ENCODE peak calls at places on chromosomes 16 and 17, in four cellular contexts. One of them, this sample, is unnamed.

GRCh38 chr16:89295915-89296314 is 78.4 kb downstream of the ZNF778 start:
- DNase-seq in prostate gland: no peak
- DNase-seq in lower leg skin: no peak
- DNase-seq in hepatocyte: no peak
- DNase-seq in this sample: no peak

GRCh38 chr17:58504826-58505351 is 9.5 kb downstream of the MTMR4 start:
- DNase-seq in prostate gland: no peak
- DNase-seq in lower leg skin: no peak
- DNase-seq in hepatocyte: no peak
- DNase-seq in this sample: no peak

GRCh38 chr17:79686476-79686875 is 44.3 kb upstream of the ENPP7 start:
- DNase-seq in prostate gland: no peak
- DNase-seq in lower leg skin: no peak
- DNase-seq in hepatocyte: no peak
- DNase-seq in this sample: no peak

GRCh38 chr16:69872888-69873287 is 78.2 kb upstream of the CLEC18A start:
- DNase-seq in prostate gland: no peak
- DNase-seq in lower leg skin: no peak
- DNase-seq in hepatocyte: no peak
- DNase-seq in this sample: no peak

GRCh38 chr17:17890773-17891759 is 54.3 kb upstream of the SREBF1 start:
- DNase-seq in prostate gland: no peak
- DNase-seq in lower leg skin: no peak
- DNase-seq in hepatocyte: peak; percentile 81
- DNase-seq in this sample: peak; percentile 65

GRCh38 chr17:45441536-45442310 is 9.1 kb upstream of the ARHGAP27 start:
- DNase-seq in prostate gland: no peak
- DNase-seq in lower leg skin: peak; percentile 77
- DNase-seq in hepatocyte: no peak
- DNase-seq in this sample: no peak

GRCh38 chr17:58344047-58344790 is 7.8 kb downstream of the SUPT4H1 start:
- DNase-seq in prostate gland: no peak
- DNase-seq in lower leg skin: no peak
- DNase-seq in hepatocyte: no peak
- DNase-seq in this sample: no peak

GRCh38 chr16:4692460-4693295 is 684 bp upstream of the NUDT16L1 start:
- DNase-seq in prostate gland: no peak
- DNase-seq in lower leg skin: peak; percentile 84
- DNase-seq in hepatocyte: peak; percentile 25
- DNase-seq in this sample: no peak

GRCh38 chr17:4566785-4567184 is 6.4 kb upstream of the GGT6 start:
- DNase-seq in prostate gland: peak; percentile 43
- DNase-seq in lower leg skin: no peak
- DNase-seq in hepatocyte: peak; percentile 84
- DNase-seq in this sample: peak; percentile 59

GRCh38 chr16:59205403-59205802 is 471.3 kb upstream of the GOT2 start:
- DNase-seq in prostate gland: no peak
- DNase-seq in lower leg skin: no peak
- DNase-seq in hepatocyte: no peak
- DNase-seq in this sample: no peak

GRCh38 chr17:20954794-20955193 is 88.0 kb downstream of the USP22 start:
- DNase-seq in prostate gland: no peak
- DNase-seq in lower leg skin: no peak
- DNase-seq in hepatocyte: no peak
- DNase-seq in this sample: no peak

GRCh38 chr17:50167371-50167770 is 1.6 kb downstream of the SGCA start:
- DNase-seq in prostate gland: no peak
- DNase-seq in lower leg skin: no peak
- DNase-seq in hepatocyte: no peak
- DNase-seq in this sample: no peak

GRCh38 chr16:30369938-30370443 is 303 bp downstream of the TBC1D10B start:
- DNase-seq in prostate gland: no peak
- DNase-seq in lower leg skin: no peak
- DNase-seq in hepatocyte: no peak
- DNase-seq in this sample: no peak
- TF ChIP-seq CTCF in prostate gland: no peak
- TF ChIP-seq CTCF in lower leg skin: no peak
- TF ChIP-seq CTCF in hepatocyte: no peak
- TF ChIP-seq CTCF in this sample: no peak

GRCh38 chr16:73265124-73265838 is 217.4 kb upstream of the ZFHX3 start:
- DNase-seq in prostate gland: no peak
- DNase-seq in lower leg skin: no peak
- DNase-seq in hepatocyte: no peak
- DNase-seq in this sample: peak; percentile 42

GRCh38 chr16:73274140-73274539 is 226.2 kb upstream of the ZFHX3 start:
- DNase-seq in prostate gland: no peak
- DNase-seq in lower leg skin: no peak
- DNase-seq in hepatocyte: no peak
- DNase-seq in this sample: no peak

GRCh38 chr16:73262931-73263330 is 215.0 kb upstream of the ZFHX3 start:
- DNase-seq in prostate gland: no peak
- DNase-seq in lower leg skin: no peak
- DNase-seq in hepatocyte: no peak
- DNase-seq in this sample: no peak

GRCh38 chr16:73268311-73268997 is 220.5 kb upstream of the ZFHX3 start:
- DNase-seq in prostate gland: no peak
- DNase-seq in lower leg skin: no peak
- DNase-seq in hepatocyte: no peak
- DNase-seq in this sample: no peak
- TF ChIP-seq CTCF in prostate gland: no peak
- TF ChIP-seq CTCF in lower leg skin: no peak
- TF ChIP-seq CTCF in hepatocyte: no peak
- TF ChIP-seq CTCF in this sample: peak; percentile 15

DNA sequence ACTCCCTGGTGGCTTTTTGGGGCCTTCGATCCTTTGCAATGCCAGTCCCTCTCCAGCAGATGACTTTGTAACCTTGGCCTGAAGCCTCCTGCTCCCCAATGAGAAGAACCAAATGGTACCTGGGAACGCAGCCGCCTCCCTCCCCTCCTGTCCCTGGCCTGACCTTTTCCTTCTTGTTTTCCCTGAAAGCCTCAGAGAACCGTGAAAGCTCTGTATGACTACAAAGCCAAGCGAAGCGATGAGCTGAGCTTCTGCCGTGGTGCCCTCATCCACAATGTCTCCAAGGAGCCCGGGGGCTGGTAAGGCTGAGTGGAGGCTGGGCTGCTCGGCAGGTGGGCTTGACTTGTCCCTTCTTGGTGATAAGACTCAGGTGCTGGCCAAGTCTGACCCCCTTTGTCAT is 88.0 kb downstream of the SDR42E1 start:
- DNase-seq in prostate gland: no peak
- DNase-seq in lower leg skin: peak; percentile 52
- DNase-seq in hepatocyte: no peak
- DNase-seq in this sample: no peak
- TF ChIP-seq CTCF in prostate gland: no peak
- TF ChIP-seq CTCF in lower leg skin: no peak
- TF ChIP-seq CTCF in hepatocyte: no peak
- TF ChIP-seq CTCF in this sample: no peak

GRCh38 chr17:15250459-15250858 is 14.7 kb downstream of the PMP22 start:
- DNase-seq in prostate gland: no peak
- DNase-seq in lower leg skin: no peak
- DNase-seq in hepatocyte: no peak
- DNase-seq in this sample: no peak

GRCh38 chr17:15249487-15249886 is 15.6 kb downstream of the PMP22 start:
- DNase-seq in prostate gland: no peak
- DNase-seq in lower leg skin: no peak
- DNase-seq in hepatocyte: no peak
- DNase-seq in this sample: no peak

GRCh38 chr17:15247891-15248529 is 17.1 kb downstream of the PMP22 start:
- DNase-seq in prostate gland: no peak
- DNase-seq in lower leg skin: no peak
- DNase-seq in hepatocyte: no peak
- DNase-seq in this sample: no peak
- TF ChIP-seq CTCF in prostate gland: no peak
- TF ChIP-seq CTCF in lower leg skin: no peak
- TF ChIP-seq CTCF in hepatocyte: peak; percentile 23
- TF ChIP-seq CTCF in this sample: no peak

GRCh38 chr17:9004132-9004960 is 17.0 kb upstream of the NTN1 start:
- DNase-seq in prostate gland: no peak
- DNase-seq in lower leg skin: peak; percentile 70
- DNase-seq in hepatocyte: peak; percentile 28
- DNase-seq in this sample: no peak
- TF ChIP-seq CTCF in prostate gland: no peak
- TF ChIP-seq CTCF in lower leg skin: no peak
- TF ChIP-seq CTCF in hepatocyte: peak; percentile 22
- TF ChIP-seq CTCF in this sample: no peak

This sample was measured in Calu3.